ENCODE peak calls at places on chromosome 15, in four cellular contexts. One of them, this sample, is unnamed.

GRCh38 chr15:36936652-36937051 is 163.7 kb downstream of the MEIS2 start:
- DNase-seq in AG04450: no peak
- DNase-seq in AG10803: peak; percentile 38
- DNase-seq in choroid plexus epithelial cell: no peak
- DNase-seq in this sample: peak; percentile 73

GRCh38 chr15:69703495-69704187 is 251.0 kb downstream of the RPLP1 start:
- DNase-seq in AG04450: no peak
- DNase-seq in AG10803: peak; percentile 15
- DNase-seq in choroid plexus epithelial cell: peak; percentile 14
- DNase-seq in this sample: peak; percentile 6

GRCh38 chr15:78220713-78221112 is 13.7 kb downstream of the ACSBG1 start:
- DNase-seq in AG04450: no peak
- DNase-seq in AG10803: no peak
- DNase-seq in choroid plexus epithelial cell: no peak
- DNase-seq in this sample: no peak

GRCh38 chr15:52424856-52425431 is 103.7 kb downstream of the MYO5A start:
- DNase-seq in AG04450: no peak
- DNase-seq in AG10803: no peak
- DNase-seq in choroid plexus epithelial cell: no peak
- DNase-seq in this sample: no peak

GRCh38 chr15:59950603-59951388 is 53.3 kb upstream of the FOXB1 start:
- DNase-seq in AG04450: no peak
- DNase-seq in AG10803: no peak
- DNase-seq in choroid plexus epithelial cell: no peak
- DNase-seq in this sample: no peak

GRCh38 chr15:69615756-69616155 is 163.1 kb downstream of the RPLP1 start:
- DNase-seq in AG04450: no peak
- DNase-seq in AG10803: no peak
- DNase-seq in choroid plexus epithelial cell: no peak
- DNase-seq in this sample: no peak

GRCh38 chr15:98805434-98806274 is 157.3 kb downstream of the IGF1R start:
- DNase-seq in AG04450: no peak
- DNase-seq in AG10803: no peak
- DNase-seq in choroid plexus epithelial cell: peak; percentile 21
- DNase-seq in this sample: no peak

GRCh38 chr15:58438956-58439355 is 7.2 kb downstream of the LIPC start:
- DNase-seq in AG04450: peak; percentile 13
- DNase-seq in AG10803: peak; percentile 67
- DNase-seq in choroid plexus epithelial cell: peak; percentile 77
- DNase-seq in this sample: peak; percentile 71

GRCh38 chr15:39124925-39125625 is 455.8 kb upstream of the THBS1 start:
- DNase-seq in AG04450: no peak
- DNase-seq in AG10803: no peak
- DNase-seq in choroid plexus epithelial cell: no peak
- DNase-seq in this sample: peak; percentile 46

GRCh38 chr15:67819636-67820035 is 5.7 kb upstream of the SKOR1 start:
- DNase-seq in AG04450: no peak
- DNase-seq in AG10803: no peak
- DNase-seq in choroid plexus epithelial cell: no peak
- DNase-seq in this sample: no peak

GRCh38 chr15:41011055-41011815 is 58.0 kb downstream of the CHAC1 start:
- DNase-seq in AG04450: no peak
- DNase-seq in AG10803: no peak
- DNase-seq in choroid plexus epithelial cell: peak; percentile 38
- DNase-seq in this sample: no peak

GRCh38 chr15:69338535-69339213 is 40.0 kb downstream of the PAQR5 start:
- DNase-seq in AG04450: no peak
- DNase-seq in AG10803: no peak
- DNase-seq in choroid plexus epithelial cell: no peak
- DNase-seq in this sample: peak; percentile 22

GRCh38 chr15:54772663-54773062 is 424.1 kb downstream of the RSL24D1 start:
- DNase-seq in AG04450: no peak
- DNase-seq in AG10803: no peak
- DNase-seq in choroid plexus epithelial cell: no peak
- DNase-seq in this sample: no peak

GRCh38 chr15:70995383-70995965 is 102.8 kb downstream of the LRRC49 start:
- DNase-seq in AG04450: no peak
- DNase-seq in AG10803: no peak
- DNase-seq in choroid plexus epithelial cell: no peak
- DNase-seq in this sample: no peak
- H3K4me3 ChIP-seq in AG04450: no peak overlapping the region
- H3K4me3 ChIP-seq in AG10803: no peak overlapping the region
- H3K4me3 ChIP-seq in choroid plexus epithelial cell: no peak overlapping the region
- H3K4me3 ChIP-seq in this sample: no peak overlapping the region

DNA sequence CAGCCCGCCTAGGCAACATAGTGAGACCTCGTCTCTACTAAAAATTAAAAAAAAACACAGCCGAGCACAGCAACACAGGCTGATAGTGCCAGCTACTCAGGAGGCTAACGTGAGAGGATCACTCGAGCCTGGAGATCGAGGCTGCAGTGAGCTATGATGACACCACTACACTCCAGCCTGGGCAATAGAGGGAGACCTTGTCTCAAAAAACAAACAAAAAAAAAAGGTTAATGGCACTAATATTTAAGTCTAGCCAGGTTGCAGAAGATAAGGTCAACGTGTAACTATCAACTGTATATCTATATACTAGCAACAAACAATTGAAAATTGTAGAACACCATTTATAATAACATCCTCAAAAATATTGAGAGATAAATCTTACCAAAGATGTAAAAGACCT is 75.1 kb downstream of the MYO9A start:
- DNase-seq in AG04450: no peak
- DNase-seq in AG10803: no peak
- DNase-seq in choroid plexus epithelial cell: no peak
- DNase-seq in this sample: no peak
- TF ChIP-seq CTCF in AG04450: no peak
- TF ChIP-seq CTCF in AG10803: no peak
- TF ChIP-seq CTCF in choroid plexus epithelial cell: no peak
- TF ChIP-seq CTCF in this sample: no peak

GRCh38 chr15:44668925-44669324 is 5.5 kb upstream of the SPG11 start:
- DNase-seq in AG04450: no peak
- DNase-seq in AG10803: no peak
- DNase-seq in choroid plexus epithelial cell: no peak
- DNase-seq in this sample: no peak
- H3K4me3 ChIP-seq in AG04450: no peak overlapping the region
- H3K4me3 ChIP-seq in AG10803: no peak overlapping the region
- H3K4me3 ChIP-seq in choroid plexus epithelial cell: no peak overlapping the region
- H3K4me3 ChIP-seq in this sample: no peak overlapping the region

GRCh38 chr15:88661766-88662556 is 23.1 kb downstream of the ISG20 start:
- DNase-seq in AG04450: no peak
- DNase-seq in AG10803: peak; percentile 42
- DNase-seq in choroid plexus epithelial cell: peak; percentile 33
- DNase-seq in this sample: peak; percentile 40
- TF ChIP-seq CTCF in AG04450: no peak
- TF ChIP-seq CTCF in AG10803: no peak
- TF ChIP-seq CTCF in choroid plexus epithelial cell: no peak
- TF ChIP-seq CTCF in this sample: no peak

GRCh38 chr15:96369351-96369750 is 38.9 kb downstream of the NR2F2 start:
- DNase-seq in AG04450: no peak
- DNase-seq in AG10803: no peak
- DNase-seq in choroid plexus epithelial cell: no peak
- DNase-seq in this sample: no peak

GRCh38 chr15:96369825-96370621 is 39.5 kb downstream of the NR2F2 start:
- DNase-seq in AG04450: no peak
- DNase-seq in AG10803: no peak
- DNase-seq in choroid plexus epithelial cell: no peak
- DNase-seq in this sample: no peak

GRCh38 chr15:96374494-96374893 is 44.0 kb downstream of the NR2F2 start:
- DNase-seq in AG04450: no peak
- DNase-seq in AG10803: no peak
- DNase-seq in choroid plexus epithelial cell: peak; percentile 40
- DNase-seq in this sample: no peak

GRCh38 chr15:96367436-96368200 is 37.1 kb downstream of the NR2F2 start:
- DNase-seq in AG04450: no peak
- DNase-seq in AG10803: no peak
- DNase-seq in choroid plexus epithelial cell: no peak
- DNase-seq in this sample: no peak

GRCh38 chr15:96372554-96372953 is 42.1 kb downstream of the NR2F2 start:
- DNase-seq in AG04450: no peak
- DNase-seq in AG10803: no peak
- DNase-seq in choroid plexus epithelial cell: no peak
- DNase-seq in this sample: no peak
- H3K4me3 ChIP-seq in AG04450: no peak overlapping the region
- H3K4me3 ChIP-seq in AG10803: no peak overlapping the region
- H3K4me3 ChIP-seq in choroid plexus epithelial cell: no peak overlapping the region
- H3K4me3 ChIP-seq in this sample: no peak overlapping the region

GRCh38 chr15:75454471-75455418 is 3.3 kb upstream of the SIN3A start:
- DNase-seq in AG04450: no peak
- DNase-seq in AG10803: peak; percentile 71
- DNase-seq in choroid plexus epithelial cell: peak; percentile 75
- DNase-seq in this sample: peak; percentile 3

GRCh38 chr15:75452364-75452967 is 976 bp upstream of the SIN3A start:
- DNase-seq in AG04450: peak; percentile 41
- DNase-seq in AG10803: peak; percentile 79
- DNase-seq in choroid plexus epithelial cell: peak; percentile 87
- DNase-seq in this sample: peak; percentile 81

GRCh38 chr15:75453703-75454470 is 2.4 kb upstream of the SIN3A start:
- DNase-seq in AG04450: peak; percentile 100
- DNase-seq in AG10803: peak; percentile 100
- DNase-seq in choroid plexus epithelial cell: peak; percentile 100
- DNase-seq in this sample: peak; percentile 100

GRCh38 chr15:75451674-75452363 is at the start of gene SIN3A:
- DNase-seq in AG04450: peak; percentile 100
- DNase-seq in AG10803: peak; percentile 100
- DNase-seq in choroid plexus epithelial cell: peak; percentile 100
- DNase-seq in this sample: peak; percentile 100

GRCh38 chr15:75452968-75453702 is 1.6 kb upstream of the SIN3A start:
- DNase-seq in AG04450: no peak
- DNase-seq in AG10803: peak; percentile 17
- DNase-seq in choroid plexus epithelial cell: peak; percentile 53
- DNase-seq in this sample: peak; percentile 11
- TF ChIP-seq CTCF in AG04450: peak; percentile 6
- TF ChIP-seq CTCF in AG10803: no peak
- TF ChIP-seq CTCF in choroid plexus epithelial cell: peak; percentile 2
- TF ChIP-seq CTCF in this sample: no peak